ENCODE peak calls at places on chromosomes 12 and 14, in seven cellular contexts. S is NCI-H82, W is EL, I is choroid plexus epithelial cell, L is GM04504, P is Right ventricle myocardium superior, M is WTC11. R is an unnamed sample.
A peak's percentile ranks its signal among the peaks of the same experiment; 100 is the strongest.

GRCh38 chr14:97626088-97626487 is 828.9 kb downstream of the VRK1 start:
- DNase-seq in W (no peak), M (no peak), L (no peak), S (no peak), I (no peak), P (no peak), R (no peak)

GRCh38 chr12:8841778-8842177 is 19.4 kb downstream of the A2ML1 start:
- DNase-seq in I (no peak), S (no peak), W (no peak), L (no peak), M (no peak), P (no peak), R (no peak)

GRCh38 chr12:94725375-94726168 is 75.2 kb upstream of the TMCC3 start:
- DNase-seq in W (peak; percentile 52), M (peak; percentile 21), I (peak; percentile 83), L (peak; percentile 4), P (no peak), S (peak; percentile 54), R (no peak)

GRCh38 chr12:100473050-100473715 is 483 bp upstream of the NR1H4 start:
- DNase-seq in L (no peak), P (no peak), M (no peak), S (no peak), I (no peak), W (no peak), R (no peak)

GRCh38 chr12:120588948-120589930 is 8.0 kb upstream of the POP5 start:
- DNase-seq in L (no peak), P (peak; percentile 89), S (no peak), I (no peak), W (no peak), M (no peak), R (peak; percentile 87)

GRCh38 chr12:53343449-53343848 is 7.3 kb upstream of the SP7 start:
- DNase-seq in L (no peak), M (no peak), S (no peak), P (no peak), W (no peak), I (peak; percentile 28), R (no peak)

GRCh38 chr14:97719931-97720330 is 922.7 kb downstream of the VRK1 start:
- DNase-seq in P (no peak), W (no peak), I (no peak), M (no peak), S (no peak), L (no peak), R (no peak)

GRCh38 chr14:98114122-98114895 is 1157.7 kb downstream of the BCL11B start:
- DNase-seq in P (no peak), L (no peak), W (no peak), M (no peak), S (no peak), I (no peak), R (no peak)

GRCh38 chr12:47799357-47799955 is 20.2 kb downstream of the HDAC7 start:
- DNase-seq in M (no peak), S (no peak), W (no peak), L (no peak), I (no peak), P (peak; percentile 80), R (peak; percentile 82)

GRCh38 chr12:128069359-128069997 is 197.5 kb upstream of the TMEM132C start:
- DNase-seq in P (no peak), I (peak; percentile 60), W (peak; percentile 67), M (peak; percentile 19), L (peak; percentile 31), S (peak; percentile 81), R (no peak)

GRCh38 chr12:53325539-53326061 is 4.2 kb upstream of the AAAS start:
- DNase-seq in L (no peak), S (no peak), M (peak; percentile 46), P (peak; percentile 58), W (peak; percentile 27), I (no peak), R (peak; percentile 73)

GRCh38 chr14:76715102-76715926 is 46.0 kb upstream of the VASH1 start:
- DNase-seq in I (peak; percentile 35), W (no peak), M (no peak), L (no peak), P (no peak), S (peak; percentile 93), R (no peak)

GRCh38 chr12:78086553-78087362 is 256.1 kb downstream of the NAV3 start:
- DNase-seq in L (no peak), M (no peak), I (peak; percentile 41), W (peak; percentile 11), S (no peak), P (no peak), R (no peak)

GRCh38 chr14:85576848-85577541 is 47.1 kb downstream of the FLRT2 start:
- DNase-seq in M (no peak), S (no peak), P (no peak), W (no peak), L (no peak), I (peak; percentile 60), R (no peak)

GRCh38 chr12:100672075-100672592 is 98.7 kb downstream of the GAS2L3 start:
- DNase-seq in S (peak; percentile 72), M (peak; percentile 85), L (no peak), I (peak; percentile 22), P (no peak), W (peak; percentile 30), R (no peak)

GRCh38 chr12:72234871-72235270 is 37.3 kb upstream of the TRHDE start:
- DNase-seq in M (no peak), S (peak; percentile 18), P (no peak), I (peak; percentile 30), W (peak; percentile 33), L (no peak), R (no peak)

GRCh38 chr14:28098863-28099262 is 667.7 kb upstream of the FOXG1 start:
- DNase-seq in I (no peak), P (no peak), L (no peak), M (no peak), S (no peak), W (no peak), R (no peak)

GRCh38 chr12:122393822-122394221 is 28.6 kb downstream of the CLIP1 start:
- DNase-seq in M (no peak), I (no peak), L (no peak), S (no peak), W (no peak), P (no peak), R (no peak)